ENCODE peak calls at places on chromosome X, in five cellular contexts. C is stomach, Q is heart left ventricle, H is transverse colon, A is IMR-90. V is an unnamed sample.

GRCh38 chrX:2935364-2935748 is 6.2 kb upstream of the ARSD start:
- DNase-seq in C (no peak), Q (no peak), H (no peak), A (no peak), V (no peak)

GRCh38 chrX:386239-386767 is 404 bp downstream of the PPP2R3B start:
- DNase-seq in C (no peak), Q (no peak), H (no peak), A (no peak), V (no peak)

GRCh38 chrX:56726609-56727008 is 2.4 kb upstream of the NBDY start:
- DNase-seq in C (no peak), Q (no peak), H (no peak), A (peak; percentile 61), V (peak; percentile 14)

GRCh38 chrX:111411591-111412371 is at the start of gene DCX:
- DNase-seq in C (no peak), Q (no peak), H (no peak), A (no peak), V (no peak)

GRCh38 chrX:10725071-10725470 is 104.7 kb upstream of the MID1 start:
- DNase-seq in C (no peak), Q (no peak), H (no peak), A (peak; percentile 4), V (no peak)

GRCh38 chrX:111490683-111491082 is 20.8 kb upstream of the SERTM2 start:
- DNase-seq in C (no peak), Q (no peak), H (no peak), A (no peak), V (no peak)

GRCh38 chrX:38036471-38036870 is 30.1 kb downstream of the SYTL5 start:
- DNase-seq in C (no peak), Q (no peak), H (no peak), A (peak; percentile 6), V (no peak)

GRCh38 chrX:132716006-132716405 is 227.2 kb upstream of the MBNL3 start:
- DNase-seq in C (no peak), Q (no peak), H (no peak), A (no peak), V (no peak)

GRCh38 chrX:88244066-88244465 is 503.0 kb upstream of the CPXCR1 start:
- DNase-seq in C (no peak), Q (no peak), H (no peak), A (no peak), V (no peak)

GRCh38 chrX:131783555-131784338 is 239.4 kb upstream of the STK26 start:
- DNase-seq in C (peak; percentile 81), Q (peak; percentile 58), H (peak; percentile 83), A (peak; percentile 89), V (no peak)

GRCh38 chrX:18676470-18676869 is 4.6 kb upstream of the RS1 start:
- DNase-seq in C (no peak), Q (no peak), H (no peak), A (peak; percentile 5), V (peak; percentile 15)

GRCh38 chrX:138765061-138765460 is 53.5 kb upstream of the FGF13 start:
- DNase-seq in C (no peak), Q (no peak), H (no peak), A (no peak), V (no peak)

GRCh38 chrX:16552546-16552945 is 97.4 kb upstream of the S100G start:
- DNase-seq in C (no peak), Q (no peak), H (no peak), A (peak; percentile 56), V (no peak)

GRCh38 chrX:80022363-80023031 is 7.9 kb downstream of the TBX22 start:
- DNase-seq in C (no peak), Q (no peak), H (no peak), A (no peak), V (no peak)

GRCh38 chrX:119604778-119605177 is 1.4 kb downstream of the NKRF start:
- DNase-seq in C (no peak), Q (no peak), H (no peak), A (no peak), V (no peak)

GRCh38 chrX:120457766-120458180 is 11.3 kb downstream of the LAMP2 start:
- DNase-seq in C (no peak), Q (no peak), H (no peak), A (peak; percentile 76), V (no peak)

GRCh38 chrX:66164931-66165330 is 884 bp downstream of the HEPH start:
- DNase-seq in C (no peak), Q (no peak), H (no peak), A (no peak), V (no peak)

GRCh38 chrX:68909945-68910344 is 81.1 kb downstream of the EFNB1 start:
- DNase-seq in C (no peak), Q (no peak), H (no peak), A (no peak), V (no peak)

GRCh38 chrX:10085223-10085622 is 71.6 kb upstream of the CLCN4 start:
- DNase-seq in C (no peak), Q (no peak), H (no peak), A (no peak), V (no peak)

GRCh38 chrX:154033848-154034247 is 14.1 kb upstream of the IRAK1 start:
- DNase-seq in C (no peak), Q (no peak), H (no peak), A (no peak), V (no peak)

GRCh38 chrX:84186603-84187358 is 1.2 kb downstream of the RPS6KA6 start:
- DNase-seq in C (no peak), Q (no peak), H (peak; percentile 14), A (peak; percentile 5), V (peak; percentile 16)

GRCh38 chrX:110180928-110181310 is 137.0 kb downstream of the AMMECR1 start:
- DNase-seq in C (no peak), Q (no peak), H (no peak), A (peak; percentile 36), V (no peak)

GRCh38 chrX:10582945-10583344 is 37.4 kb downstream of the MID1 start:
- DNase-seq in C (no peak), Q (no peak), H (no peak), A (peak; percentile 73), V (no peak)

GRCh38 chrX:49230500-49231232 is 2.5 kb downstream of the CACNA1F start:
- DNase-seq in C (peak; percentile 79), Q (peak; percentile 76), H (peak; percentile 86), A (no peak), V (peak; percentile 43)

GRCh38 chrX:39857780-39858179 is 240.0 kb downstream of the BCOR start:
- DNase-seq in C (no peak), Q (no peak), H (no peak), A (no peak), V (no peak)
- H3K4me1 ChIP-seq in C (peaks cover 6% of the 10 kb centered on the region), Q (peaks cover 35% of the 10 kb centered on the region), H (no peaks in the 10 kb centered on the region), A (peaks cover 7% of the 10 kb centered on the region), V (no peaks in the 10 kb centered on the region)

GRCh38 chrX:141904262-141904661 is 568 bp downstream of the MAGEC1 start:
- DNase-seq in C (no peak), Q (no peak), H (no peak), A (no peak), V (no peak)

GRCh38 chrX:141902366-141902765 is 1.3 kb upstream of the MAGEC1 start:
- DNase-seq in C (no peak), Q (no peak), H (no peak), A (no peak), V (no peak)

GRCh38 chrX:141897690-141898089 is 6.0 kb upstream of the MAGEC1 start:
- DNase-seq in C (no peak), Q (no peak), H (no peak), A (no peak), V (no peak)

GRCh38 chrX:141903400-141904155 is at the start of gene MAGEC1:
- DNase-seq in C (no peak), Q (no peak), H (no peak), A (no peak), V (peak; percentile 64)
- TF ChIP-seq POLR2A in C (no peak), Q (no peak), H (no peak), A (no peak), V (no peak)

GRCh38 chrX:20472148-20472547 is 205.4 kb upstream of the RPS6KA3 start:
- DNase-seq in C (no peak), Q (no peak), H (no peak), A (no peak), V (no peak)

GRCh38 chrX:20477219-20477618 is 210.5 kb upstream of the RPS6KA3 start:
- DNase-seq in C (no peak), Q (no peak), H (no peak), A (no peak), V (no peak)

DNA sequence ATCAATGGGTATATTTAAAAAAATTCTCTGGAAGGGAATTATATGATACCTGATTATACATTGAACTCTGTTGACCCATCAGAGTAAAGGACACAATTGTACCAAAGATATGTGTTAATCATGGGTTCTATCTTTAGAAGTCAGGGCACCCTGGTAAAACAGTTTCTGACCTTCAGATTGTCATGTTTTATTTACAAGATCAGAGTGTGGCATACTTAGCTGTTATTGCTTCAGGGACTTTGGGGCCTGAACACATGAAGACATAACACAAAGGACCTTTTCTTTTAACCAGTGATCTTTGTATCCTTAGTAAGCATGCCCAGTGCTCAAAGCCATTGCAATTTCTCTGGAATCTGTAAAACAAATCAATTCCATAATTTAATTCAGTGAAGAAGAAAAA is 204.8 kb upstream of the RPS6KA3 start:
- DNase-seq in C (no peak), Q (no peak), H (no peak), A (no peak), V (no peak)
- H3K4me1 ChIP-seq in C (no peaks in the 10 kb centered on the region), Q (no peaks in the 10 kb centered on the region), H (no peaks in the 10 kb centered on the region), A (no peaks in the 10 kb centered on the region), V (no peaks in the 10 kb centered on the region)

GRCh38 chrX:130339408-130340222 is at the start of gene SLC25A14:
- DNase-seq in C (peak; percentile 77), Q (peak; percentile 75), H (peak; percentile 75), A (peak; percentile 66), V (peak; percentile 86)
- TF ChIP-seq POLR2A in C (no peak), Q (peak; percentile 22), H (peak; percentile 40), A (no peak), V (no peak)

DNA sequence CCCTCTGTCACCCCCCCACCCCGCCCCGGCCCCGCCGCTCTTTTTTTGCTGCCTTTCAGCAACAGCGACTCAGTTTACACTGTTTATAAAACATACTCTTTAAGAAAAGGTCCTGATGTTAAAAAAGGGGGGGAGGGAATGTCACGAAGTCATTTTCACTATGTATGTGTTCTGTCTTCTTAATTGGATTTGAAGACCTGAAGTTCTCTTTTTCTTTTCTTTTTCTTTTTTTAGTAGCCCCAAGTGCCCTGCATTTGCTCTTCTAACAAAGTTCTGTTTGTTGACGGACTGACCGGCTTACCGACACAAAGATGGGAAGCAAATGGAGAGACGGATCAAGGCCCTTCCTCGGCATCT is 2.5 kb upstream of the CITED1 start:
- DNase-seq in C (no peak), Q (no peak), H (no peak), A (no peak), V (no peak)
- H3K4me1 ChIP-seq in C (peaks cover 51% of the 10 kb centered on the region), Q (peaks cover 34% of the 10 kb centered on the region), H (no peaks in the 10 kb centered on the region), A (peaks cover 4% of the 10 kb centered on the region), V (no peaks in the 10 kb centered on the region)

GRCh38 chrX:46704767-46705386 is 54.0 kb downstream of the SLC9A7 start:
- DNase-seq in C (no peak), Q (no peak), H (no peak), A (peak; percentile 60), V (no peak)
- TF ChIP-seq POLR2A in C (no peak), Q (no peak), H (no peak), A (no peak), V (no peak)

GRCh38 chrX:134548844-134549205 is 88.9 kb downstream of the HPRT1 start:
- DNase-seq in C (no peak), Q (no peak), H (no peak), A (no peak), V (no peak)
- H3K4me1 ChIP-seq in C (peaks cover 10% of the 10 kb centered on the region), Q (peaks cover 7% of the 10 kb centered on the region), H (no peaks in the 10 kb centered on the region), A (peaks cover 7% of the 10 kb centered on the region), V (peaks cover 4% of the 10 kb centered on the region)

GRCh38 chrX:41029332-41029731 is 55.9 kb upstream of the USP9X start:
- DNase-seq in C (no peak), Q (no peak), H (no peak), A (peak; percentile 19), V (no peak)
- TF ChIP-seq POLR2A in C (no peak), Q (no peak), H (no peak), A (no peak), V (no peak)